ENCODE peak calls at places on chromosomes 11 and 22, in eight cellular contexts. Z is stomach; M is sciatic nerve; S is RPMI7951; N is effector memory CD8-positive, alpha-beta T cell; H is endothelial cell; J is endodermal cell; X is astrocyte of the spinal cord. Q is an unnamed sample.

GRCh38 chr11:82384308-82384707 is 349.4 kb downstream of the FAM181B start:
- DNase-seq in Z (no peak), M (no peak), S (no peak), N (no peak), H (no peak), J (peak; percentile 53), X (no peak), Q (no peak)

GRCh38 chr11:83374311-83374710 is 88.1 kb upstream of the CCDC90B start:
- DNase-seq in Z (no peak), M (no peak), S (no peak), N (no peak), H (no peak), J (no peak), X (no peak), Q (no peak)

GRCh38 chr11:12518606-12519385 is 141.4 kb downstream of the PARVA start:
- DNase-seq in Z (no peak), M (peak; percentile 54), S (no peak), N (no peak), H (no peak), J (no peak), X (no peak), Q (no peak)

GRCh38 chr11:130706572-130706971 is 209.7 kb downstream of the SNX19 start:
- DNase-seq in Z (no peak), M (no peak), S (peak; percentile 93), N (no peak), H (no peak), J (peak; percentile 15), X (peak; percentile 68), Q (peak; percentile 88)

GRCh38 chr22:26783886-26784285 is 126.5 kb downstream of the MIAT start:
- DNase-seq in Z (no peak), M (no peak), S (no peak), N (no peak), H (no peak), J (no peak), X (no peak), Q (no peak)

GRCh38 chr11:121520243-121521144 is 67.7 kb upstream of the SORL1-AS1 start:
- DNase-seq in Z (no peak), M (no peak), S (peak; percentile 44), N (no peak), H (no peak), J (no peak), X (peak; percentile 16), Q (peak; percentile 77)

GRCh38 chr22:29733362-29734322 is 13.8 kb downstream of the CABP7 start:
- DNase-seq in Z (no peak), M (no peak), S (no peak), N (no peak), H (no peak), J (no peak), X (no peak), Q (no peak)

GRCh38 chr22:46057762-46058420 is 80.9 kb upstream of the WNT7B start:
- DNase-seq in Z (peak; percentile 57), M (peak; percentile 75), S (peak; percentile 60), N (no peak), H (no peak), J (peak; percentile 21), X (peak; percentile 65), Q (peak; percentile 63)

GRCh38 chr22:19789406-19789805 is 28.8 kb downstream of the TBX1 start:
- DNase-seq in Z (no peak), M (no peak), S (no peak), N (no peak), H (no peak), J (no peak), X (no peak), Q (no peak)

GRCh38 chr11:77019976-77020591 is 14.1 kb upstream of the B3GNT6 start:
- DNase-seq in Z (no peak), M (no peak), S (peak; percentile 47), N (no peak), H (no peak), J (no peak), X (peak; percentile 37), Q (no peak)

GRCh38 chr11:123047265-123047946 is 14.5 kb downstream of the HSPA8 start:
- DNase-seq in Z (no peak), M (no peak), S (no peak), N (no peak), H (no peak), J (no peak), X (no peak), Q (no peak)

GRCh38 chr11:44622721-44623258 is 57.3 kb downstream of the CD82 start:
- DNase-seq in Z (peak; percentile 10), M (peak; percentile 48), S (no peak), N (no peak), H (no peak), J (peak; percentile 38), X (no peak), Q (no peak)

GRCh38 chr11:10807629-10808552 is 835 bp downstream of the EIF4G2 start:
- DNase-seq in Z (peak; percentile 58), M (peak; percentile 82), S (peak; percentile 48), N (peak; percentile 30), H (peak; percentile 60), J (peak; percentile 67), X (peak; percentile 51), Q (peak; percentile 70)

GRCh38 chr11:27701262-27702105 is 1.2 kb upstream of the BDNF start:
- DNase-seq in Z (no peak), M (no peak), S (peak; percentile 77), N (no peak), H (no peak), J (no peak), X (peak; percentile 83), Q (peak; percentile 84)

GRCh38 chr11:12717851-12718291 is 43.6 kb downstream of the TEAD1 start:
- DNase-seq in Z (no peak), M (no peak), S (peak; percentile 83), N (peak; percentile 36), H (no peak), J (no peak), X (no peak), Q (no peak)

GRCh38 chr11:61698173-61698965 is 18.2 kb downstream of the DAGLA start:
- DNase-seq in Z (no peak), M (no peak), S (no peak), N (no peak), H (no peak), J (no peak), X (no peak), Q (no peak)

GRCh38 chr11:69985654-69986420 is 92.3 kb upstream of the ANO1 start:
- DNase-seq in Z (no peak), M (no peak), S (no peak), N (no peak), H (no peak), J (peak; percentile 71), X (no peak), Q (no peak)

GRCh38 chr11:69686452-69686851 is 11.3 kb upstream of the LTO1 start:
- DNase-seq in Z (no peak), M (no peak), S (no peak), N (no peak), H (no peak), J (no peak), X (no peak), Q (no peak)

GRCh38 chr22:38982008-38982927 is at the start of gene APOBEC3B:
- DNase-seq in Z (peak; percentile 87), M (peak; percentile 76), S (peak; percentile 96), N (peak; percentile 65), H (peak; percentile 18), J (peak; percentile 72), X (peak; percentile 93), Q (peak; percentile 93)

GRCh38 chr22:21448627-21449416 is 18.4 kb upstream of the TMEM191C start:
- DNase-seq in Z (peak; percentile 22), M (peak; percentile 46), S (no peak), N (no peak), H (peak; percentile 1), J (peak; percentile 33), X (no peak), Q (no peak)

GRCh38 chr11:58493676-58494075 is 14.2 kb downstream of the OR5B21 start:
- DNase-seq in Z (no peak), M (no peak), S (no peak), N (no peak), H (no peak), J (no peak), X (peak; percentile 3), Q (peak; percentile 43)

GRCh38 chr11:68432874-68433273 is 27.7 kb upstream of the PPP6R3 start:
- DNase-seq in Z (no peak), M (no peak), S (no peak), N (no peak), H (no peak), J (no peak), X (no peak), Q (no peak)

GRCh38 chr11:636511-637332 is at the start of gene DRD4:
- DNase-seq in Z (no peak), M (no peak), S (no peak), N (no peak), H (no peak), J (peak; percentile 80), X (no peak), Q (peak; percentile 86)

GRCh38 chr11:9180784-9181183 is 84.4 kb downstream of the DENND5A start:
- DNase-seq in Z (no peak), M (no peak), S (peak; percentile 68), N (no peak), H (no peak), J (no peak), X (peak; percentile 17), Q (peak; percentile 14)

GRCh38 chr11:123238297-123238696 is 43.2 kb upstream of the CLMP start:
- DNase-seq in Z (no peak), M (peak; percentile 77), S (peak; percentile 44), N (no peak), H (no peak), J (no peak), X (peak; percentile 33), Q (no peak)